ENCODE peak calls at places on chromosome 15, in seven cellular contexts. V, K, U, M, R, B and N are unnamed samples.

GRCh38 chr15:90479656-90480055 is 50.1 kb upstream of the CRTC3 start:
- DNase-seq in V (no peak), K (peak), U (no peak), M (peak), R (no peak), B (no peak), N (no peak)

GRCh38 chr15:85583404-85584390 is 203.3 kb downstream of the AKAP13 start:
- DNase-seq in V (peak), K (peak), U (no peak), M (peak), R (no peak), B (peak), N (no peak)

GRCh38 chr15:67100808-67101581 is 35.6 kb downstream of the SMAD3 start:
- DNase-seq in V (peak), K (no peak), U (no peak), M (no peak), R (no peak), B (no peak), N (no peak)

GRCh38 chr15:68812596-68813548 is 7.8 kb downstream of the ANP32A start:
- DNase-seq in V (no peak), K (no peak), U (no peak), M (peak), R (no peak), B (no peak), N (no peak)

GRCh38 chr15:80179025-80179759 is 26.4 kb downstream of the FAH start:
- DNase-seq in V (no peak), K (peak), U (no peak), M (peak), R (no peak), B (no peak), N (no peak)

GRCh38 chr15:70584838-70585706 is 178.3 kb downstream of the UACA start:
- DNase-seq in V (peak), K (peak), U (no peak), M (peak), R (peak), B (peak), N (peak)

GRCh38 chr15:36529296-36530011 is 50.0 kb upstream of the CDIN1 start:
- DNase-seq in V (peak), K (no peak), U (no peak), M (peak), R (no peak), B (no peak), N (no peak)

GRCh38 chr15:85649372-85649771 is 145.4 kb downstream of the KLHL25 start:
- DNase-seq in V (peak), K (no peak), U (no peak), M (peak), R (no peak), B (no peak), N (no peak)

GRCh38 chr15:85073556-85074194 is 92.0 kb downstream of the PDE8A start:
- DNase-seq in V (no peak), K (no peak), U (no peak), M (peak), R (no peak), B (no peak), N (no peak)

GRCh38 chr15:78392430-78392829 is 45.6 kb upstream of the IREB2 start:
- DNase-seq in V (no peak), K (peak), U (peak), M (no peak), R (no peak), B (no peak), N (peak)

GRCh38 chr15:90463381-90463780 is 66.3 kb upstream of the CRTC3 start:
- DNase-seq in V (no peak), K (no peak), U (no peak), M (peak), R (no peak), B (no peak), N (no peak)